ENCODE peak calls at places on chromosomes 4 and X, in four cellular contexts. S is fibroblast of lung, W is cardiac muscle cell, P is BE2C. J is an unnamed sample.

GRCh38 chrX:44162964-44163475 is 180.5 kb downstream of the EFHC2 start:
- DNase-seq in P (no peak), S (no peak), W (no peak), J (no peak)

GRCh38 chrX:138345801-138346200 is 365.7 kb downstream of the FGF13 start:
- DNase-seq in P (no peak), W (no peak), S (no peak), J (no peak)

GRCh38 chrX:44914532-44915198 is 41.7 kb downstream of the KDM6A start:
- DNase-seq in S (peak; percentile 48), P (no peak), W (peak; percentile 57), J (no peak)

GRCh38 chr4:31023724-31024123 is 303.6 kb downstream of the PCDH7 start:
- DNase-seq in S (no peak), W (no peak), P (no peak), J (no peak)

GRCh38 chr4:151674804-151675290 is 86.0 kb downstream of the GATB start:
- DNase-seq in P (peak; percentile 94), S (peak; percentile 35), W (peak; percentile 56), J (no peak)

GRCh38 chr4:42452823-42453222 is 55.5 kb downstream of the SHISA3 start:
- DNase-seq in W (no peak), P (no peak), S (no peak), J (no peak)

GRCh38 chrX:12973561-12974216 is 1.2 kb upstream of the TMSB4X start:
- DNase-seq in S (no peak), W (no peak), P (no peak), J (no peak)

GRCh38 chrX:28997716-28998115 is 410.5 kb downstream of the IL1RAPL1 start:
- DNase-seq in W (peak; percentile 21), P (no peak), S (peak; percentile 84), J (no peak)

GRCh38 chr4:93199492-93199891 is 629.1 kb upstream of the ATOH1 start:
- DNase-seq in W (peak; percentile 67), S (peak; percentile 65), P (peak; percentile 9), J (no peak)

GRCh38 chr4:176611954-176612353 is 180.8 kb downstream of the VEGFC start:
- DNase-seq in W (no peak), S (no peak), P (no peak), J (no peak)

GRCh38 chr4:113300384-113301011 is 251.0 kb downstream of the ANK2 start:
- DNase-seq in P (no peak), S (peak; percentile 77), W (peak; percentile 95), J (peak; percentile 36)

GRCh38 chr4:89283226-89283974 is 24.2 kb downstream of the GPRIN3 start:
- DNase-seq in P (no peak), W (peak; percentile 54), S (peak; percentile 39), J (no peak)

GRCh38 chr4:158535130-158535614 is 13.5 kb downstream of the RXFP1 start:
- DNase-seq in W (peak; percentile 61), S (peak; percentile 71), P (no peak), J (no peak)

GRCh38 chr4:96136056-96136455 is 296.2 kb downstream of the PDHA2 start:
- DNase-seq in P (no peak), S (no peak), W (no peak), J (no peak)

GRCh38 chr4:23934915-23935314 is 45.1 kb upstream of the PPARGC1A start:
- DNase-seq in P (no peak), S (peak; percentile 98), W (peak; percentile 98), J (peak; percentile 80)

GRCh38 chr4:118756958-118757357 is 71.8 kb downstream of the METTL14 start:
- DNase-seq in S (no peak), P (no peak), W (no peak), J (no peak)
- H3K36me3 ChIP-seq in S (peaks cover 4% of the 10 kb centered on the region), P (peaks cover 22% of the 10 kb centered on the region), W (peaks cover 9% of the 10 kb centered on the region), J (peaks cover 7% of the 10 kb centered on the region)

GRCh38 chr4:7786040-7786439 is 153.6 kb downstream of the AFAP1 start:
- DNase-seq in S (no peak), P (no peak), W (no peak), J (no peak)
- H3K36me3 ChIP-seq in S (peaks cover 7% of the 10 kb centered on the region), P (peaks cover 74% of the 10 kb centered on the region), W (no peaks in the 10 kb centered on the region), J (no peaks in the 10 kb centered on the region)

DNA sequence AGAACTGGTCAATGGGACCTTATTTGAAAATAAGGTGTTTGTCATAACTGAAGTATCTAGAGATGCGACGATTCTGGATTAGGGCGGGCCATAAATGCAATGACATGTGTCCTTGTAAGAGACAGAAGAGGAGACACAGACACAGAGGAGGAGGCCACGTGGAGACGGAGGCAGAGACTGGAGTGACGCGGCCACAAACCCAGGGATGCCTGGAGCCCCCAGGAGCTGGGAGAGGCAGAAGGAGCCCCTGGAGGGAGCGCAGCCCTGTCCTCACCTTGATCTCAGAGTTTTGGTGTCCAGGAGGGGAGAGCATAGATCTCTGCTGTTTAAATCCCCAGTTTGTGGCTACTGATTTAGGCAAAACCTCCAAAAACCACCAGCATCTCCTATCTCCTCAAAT is 5.0 kb downstream of the GTPBP6 start:
- DNase-seq in S (no peak), P (no peak), W (no peak), J (no peak)
- H3K36me3 ChIP-seq in S (peaks cover 31% of the 10 kb centered on the region), P (peaks cover 16% of the 10 kb centered on the region), W (peaks cover 18% of the 10 kb centered on the region), J (peaks cover 17% of the 10 kb centered on the region)

GRCh38 chr4:84874619-84875018 is 91.9 kb downstream of the WDFY3 start:
- DNase-seq in P (no peak), S (no peak), W (no peak), J (no peak)

GRCh38 chr4:84875636-84876371 is 90.7 kb downstream of the WDFY3 start:
- DNase-seq in P (no peak), W (peak; percentile 62), S (peak; percentile 36), J (no peak)

GRCh38 chr4:84866295-84866694 is 100.2 kb downstream of the WDFY3 start:
- DNase-seq in W (no peak), P (no peak), S (no peak), J (no peak)

GRCh38 chr4:84865600-84865999 is 100.9 kb downstream of the WDFY3 start:
- DNase-seq in W (no peak), S (no peak), P (no peak), J (no peak)

GRCh38 chr4:84870398-84871163 is 95.9 kb downstream of the WDFY3 start:
- DNase-seq in P (no peak), W (peak; percentile 79), S (peak; percentile 43), J (no peak)
- H3K36me3 ChIP-seq in P (no peaks in the 10 kb centered on the region), W (no peaks in the 10 kb centered on the region), S (no peaks in the 10 kb centered on the region), J (no peaks in the 10 kb centered on the region)

DNA sequence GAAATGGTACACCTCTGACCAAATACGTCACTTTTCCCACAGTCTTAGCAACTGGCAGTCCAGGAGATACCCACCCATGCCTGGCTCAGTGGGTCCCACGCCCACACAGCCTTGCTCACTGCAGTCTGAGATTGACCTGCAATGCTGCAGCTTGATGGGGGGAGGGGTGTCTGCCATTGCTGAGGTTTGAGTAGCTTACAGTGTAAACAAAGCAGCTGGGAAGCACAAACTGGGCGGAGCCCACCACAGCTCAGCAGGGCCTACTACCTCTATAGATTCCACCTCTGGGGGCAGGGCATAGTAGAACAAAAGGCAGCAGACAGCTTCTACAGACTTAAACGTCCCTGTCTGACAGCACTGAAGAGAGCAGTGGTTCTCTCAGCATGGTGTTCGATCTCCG is 52.7 kb downstream of the AMER1 start:
- DNase-seq in W (no peak), S (no peak), P (no peak), J (no peak)
- H3K36me3 ChIP-seq in W (no peaks in the 10 kb centered on the region), S (no peaks in the 10 kb centered on the region), P (no peaks in the 10 kb centered on the region), J (no peaks in the 10 kb centered on the region)

GRCh38 chr4:3128976-3129375 is 54.5 kb downstream of the HTT start:
- DNase-seq in S (no peak), W (peak; percentile 68), P (no peak), J (no peak)
- H3K36me3 ChIP-seq in S (peaks cover 18% of the 10 kb centered on the region), W (peaks cover 37% of the 10 kb centered on the region), P (peaks cover 34% of the 10 kb centered on the region), J (peaks cover 7% of the 10 kb centered on the region)